ENCODE peak calls at places on chromosome 2, in four cellular contexts. One of them, this sample, is unnamed.

GRCh38 chr2:187461294-187462261 is 13.5 kb upstream of the CALCRL start:
- DNase-seq in IMR-90: no peak
- DNase-seq in H1: no peak
- DNase-seq in mesendoderm: no peak
- DNase-seq in this sample: peak

GRCh38 chr2:85797263-85797660 is 43.5 kb downstream of the ATOH8 start:
- DNase-seq in mesendoderm: no peak
- DNase-seq in IMR-90: no peak
- DNase-seq in H1: no peak
- DNase-seq in this sample: no peak

GRCh38 chr2:70643715-70644114 is 90.1 kb upstream of the TGFA start:
- DNase-seq in H1: peak
- DNase-seq in mesendoderm: peak
- DNase-seq in IMR-90: no peak
- DNase-seq in this sample: peak

GRCh38 chr2:241546771-241547498 is 11.6 kb upstream of the BOK start:
- DNase-seq in IMR-90: peak
- DNase-seq in mesendoderm: peak
- DNase-seq in H1: no peak
- DNase-seq in this sample: peak

GRCh38 chr2:238299803-238300202 is 11.4 kb upstream of the PER2 start:
- DNase-seq in H1: no peak
- DNase-seq in IMR-90: no peak
- DNase-seq in mesendoderm: no peak
- DNase-seq in this sample: peak

GRCh38 chr2:107621186-107621835 is 205.4 kb upstream of the RGPD4 start:
- DNase-seq in H1: no peak
- DNase-seq in IMR-90: no peak
- DNase-seq in mesendoderm: no peak
- DNase-seq in this sample: no peak

GRCh38 chr2:192560326-192560725 is 365.6 kb upstream of the TMEFF2 start:
- DNase-seq in mesendoderm: no peak
- DNase-seq in IMR-90: no peak
- DNase-seq in H1: no peak
- DNase-seq in this sample: no peak

GRCh38 chr2:172889767-172890430 is 154.3 kb downstream of the RAPGEF4 start:
- DNase-seq in IMR-90: no peak
- DNase-seq in mesendoderm: peak
- DNase-seq in H1: no peak
- DNase-seq in this sample: no peak

GRCh38 chr2:44758591-44758990 is 182.9 kb upstream of the SIX3 start:
- DNase-seq in H1: no peak
- DNase-seq in mesendoderm: peak
- DNase-seq in IMR-90: no peak
- DNase-seq in this sample: no peak

GRCh38 chr2:204255469-204255868 is 289.8 kb upstream of the PARD3B start:
- DNase-seq in IMR-90: no peak
- DNase-seq in H1: no peak
- DNase-seq in mesendoderm: no peak
- DNase-seq in this sample: no peak

GRCh38 chr2:17164550-17164949 is 353.7 kb downstream of the RAD51AP2 start:
- DNase-seq in H1: no peak
- DNase-seq in mesendoderm: no peak
- DNase-seq in IMR-90: no peak
- DNase-seq in this sample: no peak

GRCh38 chr2:177334940-177335543 is 57.5 kb upstream of the AGPS start:
- DNase-seq in IMR-90: peak
- DNase-seq in mesendoderm: peak
- DNase-seq in H1: no peak
- DNase-seq in this sample: no peak

GRCh38 chr2:241035142-241035817 is 36.9 kb downstream of the SNED1 start:
- DNase-seq in IMR-90: no peak
- DNase-seq in mesendoderm: peak
- DNase-seq in H1: peak
- DNase-seq in this sample: peak

GRCh38 chr2:58532641-58533040 is 291.5 kb upstream of the FANCL start:
- DNase-seq in H1: no peak
- DNase-seq in mesendoderm: peak
- DNase-seq in IMR-90: no peak
- DNase-seq in this sample: no peak

GRCh38 chr2:97816411-97816810 is 103.0 kb downstream of the ZAP70 start:
- DNase-seq in IMR-90: no peak
- DNase-seq in mesendoderm: no peak
- DNase-seq in H1: no peak
- DNase-seq in this sample: no peak

GRCh38 chr2:217248312-217248935 is 388.6 kb upstream of the TNP1 start:
- DNase-seq in H1: peak
- DNase-seq in IMR-90: peak
- DNase-seq in mesendoderm: peak
- DNase-seq in this sample: peak

GRCh38 chr2:42504364-42505230 is 10.8 kb upstream of the KCNG3 start:
- DNase-seq in mesendoderm: no peak
- DNase-seq in H1: no peak
- DNase-seq in IMR-90: no peak
- DNase-seq in this sample: no peak

GRCh38 chr2:70049261-70049660 is 38.0 kb upstream of the PCBP1 start:
- DNase-seq in mesendoderm: no peak
- DNase-seq in IMR-90: no peak
- DNase-seq in H1: no peak
- DNase-seq in this sample: no peak

GRCh38 chr2:168454737-168455691 is 1.1 kb upstream of the CERS6 start:
- DNase-seq in IMR-90: no peak
- DNase-seq in H1: no peak
- DNase-seq in mesendoderm: no peak
- DNase-seq in this sample: no peak

GRCh38 chr2:16774980-16775963 is 109.6 kb upstream of the CYRIA start:
- DNase-seq in IMR-90: no peak
- DNase-seq in H1: peak
- DNase-seq in mesendoderm: peak
- DNase-seq in this sample: peak

GRCh38 chr2:130382313-130382917 is 26.6 kb downstream of the PTPN18 start:
- DNase-seq in H1: no peak
- DNase-seq in mesendoderm: no peak
- DNase-seq in IMR-90: no peak
- DNase-seq in this sample: no peak

GRCh38 chr2:23502096-23502495 is 117.1 kb downstream of the KLHL29 start:
- DNase-seq in IMR-90: no peak
- DNase-seq in mesendoderm: no peak
- DNase-seq in H1: no peak
- DNase-seq in this sample: no peak

GRCh38 chr2:85347554-85347953 is 6.8 kb downstream of the RETSAT start:
- DNase-seq in mesendoderm: no peak
- DNase-seq in IMR-90: no peak
- DNase-seq in H1: no peak
- DNase-seq in this sample: no peak

GRCh38 chr2:38788306-38788705 is 10.3 kb downstream of the GEMIN6 start:
- DNase-seq in mesendoderm: no peak
- DNase-seq in H1: no peak
- DNase-seq in IMR-90: no peak
- DNase-seq in this sample: no peak

GRCh38 chr2:16958266-16958665 is 292.6 kb upstream of the CYRIA start:
- DNase-seq in mesendoderm: no peak
- DNase-seq in H1: no peak
- DNase-seq in IMR-90: no peak
- DNase-seq in this sample: no peak

GRCh38 chr2:101871480-101871879 is 120.3 kb upstream of the IL1R2 start:
- DNase-seq in mesendoderm: peak
- DNase-seq in IMR-90: no peak
- DNase-seq in H1: no peak
- DNase-seq in this sample: no peak

GRCh38 chr2:101874069-101874468 is 117.7 kb upstream of the IL1R2 start:
- DNase-seq in mesendoderm: no peak
- DNase-seq in IMR-90: no peak
- DNase-seq in H1: no peak
- DNase-seq in this sample: no peak

GRCh38 chr2:101872480-101872879 is 119.3 kb upstream of the IL1R2 start:
- DNase-seq in IMR-90: no peak
- DNase-seq in H1: no peak
- DNase-seq in mesendoderm: no peak
- DNase-seq in this sample: no peak

GRCh38 chr2:101870444-101870843 is 121.3 kb upstream of the IL1R2 start:
- DNase-seq in H1: no peak
- DNase-seq in IMR-90: no peak
- DNase-seq in mesendoderm: peak
- DNase-seq in this sample: no peak

GRCh38 chr2:101873543-101873942 is 118.2 kb upstream of the IL1R2 start:
- DNase-seq in IMR-90: no peak
- DNase-seq in mesendoderm: peak
- DNase-seq in H1: no peak
- DNase-seq in this sample: no peak
- H3K56ac ChIP-seq in IMR-90: no peak
- H3K56ac ChIP-seq in mesendoderm: no peak
- H3K56ac ChIP-seq in H1: no peak
- H3K56ac ChIP-seq in this sample: no peak

GRCh38 chr2:53095664-53096063 is 671.9 kb upstream of the CHAC2 start:
- DNase-seq in mesendoderm: no peak
- DNase-seq in IMR-90: no peak
- DNase-seq in H1: no peak
- DNase-seq in this sample: no peak

GRCh38 chr2:53096346-53096745 is 671.3 kb upstream of the CHAC2 start:
- DNase-seq in IMR-90: no peak
- DNase-seq in H1: no peak
- DNase-seq in mesendoderm: no peak
- DNase-seq in this sample: no peak

GRCh38 chr2:53095227-53095626 is 672.4 kb upstream of the CHAC2 start:
- DNase-seq in H1: no peak
- DNase-seq in IMR-90: no peak
- DNase-seq in mesendoderm: no peak
- DNase-seq in this sample: no peak

GRCh38 chr2:53091183-53091582 is 676.4 kb upstream of the CHAC2 start:
- DNase-seq in IMR-90: no peak
- DNase-seq in H1: no peak
- DNase-seq in mesendoderm: no peak
- DNase-seq in this sample: no peak

DNA sequence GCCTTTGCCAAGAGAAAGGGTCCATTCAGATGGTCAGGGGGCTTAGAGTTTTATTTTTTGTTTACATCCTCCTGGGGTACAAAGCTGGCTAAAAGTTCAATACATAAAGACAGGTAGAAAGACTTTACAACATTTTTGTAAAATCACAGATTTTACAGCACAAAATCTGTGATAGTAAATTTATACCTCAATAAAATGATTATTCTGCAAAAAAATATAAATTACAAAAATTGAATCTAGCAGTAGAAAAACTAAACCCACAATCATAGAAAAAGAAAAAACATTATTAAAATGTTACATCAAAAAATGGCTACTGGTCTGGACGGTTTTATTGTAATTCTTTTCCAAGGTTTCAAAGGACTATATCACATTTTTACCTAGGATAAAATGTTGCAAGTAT is 674.2 kb upstream of the CHAC2 start:
- DNase-seq in H1: no peak
- DNase-seq in mesendoderm: no peak
- DNase-seq in IMR-90: no peak
- DNase-seq in this sample: no peak
- H3K56ac ChIP-seq in H1: no peak
- H3K56ac ChIP-seq in mesendoderm: no peak
- H3K56ac ChIP-seq in IMR-90: no peak
- H3K56ac ChIP-seq in this sample: no peak

GRCh38 chr2:27866237-27866636 is 23.9 kb downstream of the RBKS start:
- DNase-seq in IMR-90: peak
- DNase-seq in H1: no peak
- DNase-seq in mesendoderm: no peak
- DNase-seq in this sample: no peak

GRCh38 chr2:27857417-27858172 is 32.6 kb downstream of the RBKS start:
- DNase-seq in mesendoderm: no peak
- DNase-seq in H1: no peak
- DNase-seq in IMR-90: peak
- DNase-seq in this sample: no peak

GRCh38 chr2:27860111-27860510 is 30.1 kb downstream of the RBKS start:
- DNase-seq in H1: no peak
- DNase-seq in IMR-90: peak
- DNase-seq in mesendoderm: no peak
- DNase-seq in this sample: no peak

GRCh38 chr2:27863146-27863545 is 27.0 kb downstream of the RBKS start:
- DNase-seq in mesendoderm: no peak
- DNase-seq in H1: no peak
- DNase-seq in IMR-90: no peak
- DNase-seq in this sample: no peak
- H3K56ac ChIP-seq in mesendoderm: no peak
- H3K56ac ChIP-seq in H1: no peak
- H3K56ac ChIP-seq in IMR-90: no peak
- H3K56ac ChIP-seq in this sample: no peak

GRCh38 chr2:182980115-182980514 is 58.1 kb downstream of the NCKAP1 start:
- DNase-seq in IMR-90: peak
- DNase-seq in H1: no peak
- DNase-seq in mesendoderm: peak
- DNase-seq in this sample: no peak

GRCh38 chr2:182972548-182972942 is 65.7 kb downstream of the NCKAP1 start:
- DNase-seq in H1: no peak
- DNase-seq in IMR-90: no peak
- DNase-seq in mesendoderm: no peak
- DNase-seq in this sample: no peak

GRCh38 chr2:182980652-182981051 is 57.6 kb downstream of the NCKAP1 start:
- DNase-seq in mesendoderm: no peak
- DNase-seq in H1: no peak
- DNase-seq in IMR-90: no peak
- DNase-seq in this sample: no peak

GRCh38 chr2:182973441-182974352 is 64.6 kb downstream of the NCKAP1 start:
- DNase-seq in H1: no peak
- DNase-seq in IMR-90: no peak
- DNase-seq in mesendoderm: no peak
- DNase-seq in this sample: no peak

GRCh38 chr2:182977463-182977862 is 60.8 kb downstream of the NCKAP1 start:
- DNase-seq in IMR-90: no peak
- DNase-seq in mesendoderm: no peak
- DNase-seq in H1: no peak
- DNase-seq in this sample: no peak
- H3K56ac ChIP-seq in IMR-90: no peak
- H3K56ac ChIP-seq in mesendoderm: no peak
- H3K56ac ChIP-seq in H1: no peak
- H3K56ac ChIP-seq in this sample: no peak

DNA sequence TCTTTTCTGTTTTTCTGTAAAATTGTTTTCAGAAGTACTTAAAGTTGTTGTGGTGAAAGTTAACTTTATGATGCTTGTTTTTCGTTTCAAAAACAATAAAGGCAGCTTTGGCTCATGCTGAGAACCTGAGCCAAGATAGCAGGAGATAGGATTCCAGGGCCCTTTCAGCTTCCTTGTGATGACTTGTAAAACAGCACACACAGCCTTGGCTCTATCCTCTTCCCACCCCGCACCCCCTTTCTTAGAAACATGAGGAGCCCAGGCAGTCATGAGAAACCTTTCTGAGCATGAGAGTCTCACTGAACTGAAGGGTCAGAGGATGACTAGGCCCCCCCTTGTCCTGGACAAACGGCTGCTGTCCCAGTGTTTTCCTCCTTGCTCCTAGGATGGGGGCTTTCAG is 12.4 kb upstream of the CHRNA1 start:
- DNase-seq in IMR-90: no peak
- DNase-seq in mesendoderm: no peak
- DNase-seq in H1: no peak
- DNase-seq in this sample: no peak
- H3K56ac ChIP-seq in IMR-90: peak
- H3K56ac ChIP-seq in mesendoderm: peak
- H3K56ac ChIP-seq in H1: no peak
- H3K56ac ChIP-seq in this sample: no peak

GRCh38 chr2:144322379-144322778 is 197.5 kb downstream of the ZEB2 start:
- DNase-seq in IMR-90: no peak
- DNase-seq in mesendoderm: no peak
- DNase-seq in H1: no peak
- DNase-seq in this sample: no peak
- H3K56ac ChIP-seq in IMR-90: no peak
- H3K56ac ChIP-seq in mesendoderm: no peak
- H3K56ac ChIP-seq in H1: no peak
- H3K56ac ChIP-seq in this sample: no peak